ENCODE peak calls at places on chromosomes 12 and 14, in four cellular contexts. E, T, K and R are unnamed samples.

GRCh38 chr14:39023939-39024871 is 78.8 kb downstream of the SEC23A start:
- DNase-seq in E (no peak), T (no peak), K (no peak), R (no peak)

GRCh38 chr12:123681605-123682004 is 10.7 kb downstream of the TCTN2 start:
- DNase-seq in E (no peak), T (no peak), K (no peak), R (no peak)

GRCh38 chr14:24982472-24983155 is 67.3 kb downstream of the STXBP6 start:
- DNase-seq in E (no peak), T (peak), K (peak), R (no peak)

GRCh38 chr14:104856157-104856868 is 8.8 kb upstream of the CEP170B start:
- DNase-seq in E (no peak), T (no peak), K (no peak), R (no peak)

GRCh38 chr12:13097526-13097925 is 5.9 kb downstream of the GSG1 start:
- DNase-seq in E (no peak), T (no peak), K (no peak), R (no peak)

GRCh38 chr12:123889848-123890535 is 82.6 kb downstream of the CCDC92 start:
- DNase-seq in E (no peak), T (no peak), K (no peak), R (no peak)

GRCh38 chr12:19138551-19139344 is 9.2 kb downstream of the PLEKHA5 start:
- DNase-seq in E (peak), T (peak), K (peak), R (no peak)

GRCh38 chr14:24070285-24071143 is 848 bp upstream of the CPNE6 start:
- DNase-seq in E (no peak), T (no peak), K (no peak), R (no peak)

GRCh38 chr12:121278450-121279375 is 17.8 kb downstream of the CAMKK2 start:
- DNase-seq in E (no peak), T (no peak), K (peak), R (no peak)

GRCh38 chr14:48005986-48006385 is 330.6 kb upstream of the MDGA2 start:
- DNase-seq in E (no peak), T (no peak), K (no peak), R (no peak)

GRCh38 chr12:102496571-102496970 is 16.2 kb upstream of the IGF1 start:
- DNase-seq in E (no peak), T (no peak), K (no peak), R (peak)

GRCh38 chr12:15982071-15982470 is 70.9 kb downstream of the DERA start:
- DNase-seq in E (no peak), T (no peak), K (peak), R (peak)

GRCh38 chr14:21440857-21441256 is 15.1 kb downstream of the CHD8 start:
- DNase-seq in E (no peak), T (no peak), K (no peak), R (no peak)

GRCh38 chr14:68309631-68310030 is 483.2 kb downstream of the ZFP36L1 start:
- DNase-seq in E (no peak), T (peak), K (no peak), R (no peak)

GRCh38 chr12:10354502-10354901 is 35.3 kb downstream of the KLRK1 start:
- DNase-seq in E (no peak), T (peak), K (peak), R (no peak)

GRCh38 chr14:104746951-104747481 is 5.9 kb upstream of the SIVA1 start:
- DNase-seq in E (no peak), T (peak), K (no peak), R (no peak)

GRCh38 chr14:97977711-97978261 is 1180.6 kb downstream of the VRK1 start:
- DNase-seq in E (no peak), T (peak), K (peak), R (peak)

GRCh38 chr12:111045941-111046340 is 125.6 kb upstream of the MYL2 start:
- DNase-seq in E (no peak), T (no peak), K (no peak), R (no peak)

GRCh38 chr12:4282103-4282891 is 8.7 kb downstream of the CCND2 start:
- DNase-seq in E (no peak), T (no peak), K (no peak), R (no peak)

GRCh38 chr12:128810182-128811127 is 13.3 kb downstream of the SLC15A4 start:
- DNase-seq in E (peak), T (no peak), K (no peak), R (no peak)

GRCh38 chr12:132379576-132379975 is 50.2 kb upstream of the GALNT9 start:
- DNase-seq in E (no peak), T (no peak), K (no peak), R (no peak)

GRCh38 chr12:98574110-98574509 is 19.4 kb upstream of the SLC25A3 start:
- DNase-seq in E (no peak), T (peak), K (no peak), R (no peak)

GRCh38 chr14:64973026-64973442 is 898 bp upstream of the RAB15 start:
- DNase-seq in E (no peak), T (no peak), K (no peak), R (no peak)

GRCh38 chr12:42605685-42606084 is 16.1 kb upstream of the PRICKLE1 start:
- DNase-seq in E (no peak), T (no peak), K (no peak), R (no peak)

GRCh38 chr14:93348292-93348691 is 1.3 kb downstream of the COX8C start:
- DNase-seq in E (no peak), T (no peak), K (no peak), R (no peak)

GRCh38 chr12:123131879-123132402 is 18.9 kb downstream of the PITPNM2 start:
- DNase-seq in E (no peak), T (peak), K (no peak), R (no peak)

GRCh38 chr12:105986779-105987686 is 151.7 kb downstream of the NUAK1 start:
- DNase-seq in E (no peak), T (peak), K (peak), R (no peak)

GRCh38 chr12:113488322-113488721 is 16.7 kb upstream of the LHX5 start:
- DNase-seq in E (no peak), T (no peak), K (no peak), R (no peak)

GRCh38 chr14:30507209-30507608 is 51.7 kb upstream of the G2E3 start:
- DNase-seq in E (no peak), T (no peak), K (no peak), R (no peak)

GRCh38 chr12:44875954-44876553 is at the start of gene NELL2:
- DNase-seq in E (peak), T (peak), K (peak), R (no peak)

GRCh38 chr14:103728721-103729120 is 13.1 kb downstream of the ZFYVE21 start:
- DNase-seq in E (no peak), T (no peak), K (no peak), R (no peak)

GRCh38 chr14:55446127-55446736 is 5.8 kb upstream of the TBPL2 start:
- DNase-seq in E (peak), T (peak), K (peak), R (peak)

GRCh38 chr12:104213952-104214351 is 1.6 kb upstream of the TXNRD1 start:
- DNase-seq in E (no peak), T (no peak), K (peak), R (no peak)

GRCh38 chr12:104535383-104535782 is 78.6 kb downstream of the CHST11 start:
- DNase-seq in E (no peak), T (no peak), K (peak), R (no peak)

GRCh38 chr14:89672636-89673279 is 255.7 kb upstream of the FOXN3 start:
- DNase-seq in E (no peak), T (no peak), K (no peak), R (peak)

GRCh38 chr12:14410177-14410576 is 44.7 kb downstream of the ATF7IP start:
- DNase-seq in E (no peak), T (peak), K (peak), R (no peak)

DNA sequence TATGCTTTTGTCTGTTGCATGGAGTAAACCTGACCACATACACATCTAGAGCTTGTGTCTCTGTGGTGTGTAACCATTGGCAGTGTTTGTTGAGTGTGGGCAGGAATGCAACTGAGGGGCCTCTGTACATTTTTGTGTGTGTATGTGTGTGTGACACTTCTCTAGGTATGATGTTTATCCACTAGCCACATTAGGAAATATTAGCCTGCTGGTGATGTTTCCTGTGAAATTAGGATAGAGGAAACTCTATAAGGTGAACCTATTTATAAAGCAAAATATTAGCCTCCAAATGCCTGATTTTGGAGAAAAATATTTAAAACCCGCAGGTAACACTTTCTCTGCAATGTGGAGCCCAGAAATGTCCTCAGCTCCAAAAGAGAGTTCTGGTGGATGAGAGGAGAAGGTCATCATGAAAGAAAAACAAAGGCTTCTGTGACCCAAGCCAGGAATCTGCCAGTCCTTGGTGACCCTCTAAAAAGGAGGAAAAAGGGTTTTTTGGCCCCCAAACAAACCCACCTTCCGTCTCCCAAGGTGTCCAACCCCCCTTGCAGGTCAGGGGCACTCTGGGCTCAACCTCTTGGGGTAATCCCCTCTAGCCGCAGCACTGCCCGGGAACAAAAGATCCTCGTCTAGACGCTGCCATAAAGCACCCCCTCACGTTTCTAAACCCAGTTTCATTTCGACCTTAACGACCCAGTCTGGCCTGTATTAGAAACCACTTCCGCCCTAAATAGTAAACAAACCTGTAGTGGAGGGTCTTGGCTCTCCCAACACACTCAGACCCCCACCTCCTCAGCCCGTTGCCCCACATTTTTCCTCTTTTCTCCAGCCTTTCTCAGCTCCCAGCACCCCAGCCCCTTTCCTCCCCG is 3.1 kb upstream of the HOTAIR start:
- DNase-seq in E (no peak), T (no peak), K (no peak), R (no peak)
- TF ChIP-seq EZH2 in E (peak), T (no peak), K (no peak), R (no peak)

GRCh38 chr14:53613404-53614253 is 343.0 kb downstream of the BMP4 start:
- DNase-seq in E (peak), T (peak), K (peak), R (no peak)
- H3K9ac ChIP-seq in E (no peak), T (no peak), K (no peak), R (no peak)

DNA sequence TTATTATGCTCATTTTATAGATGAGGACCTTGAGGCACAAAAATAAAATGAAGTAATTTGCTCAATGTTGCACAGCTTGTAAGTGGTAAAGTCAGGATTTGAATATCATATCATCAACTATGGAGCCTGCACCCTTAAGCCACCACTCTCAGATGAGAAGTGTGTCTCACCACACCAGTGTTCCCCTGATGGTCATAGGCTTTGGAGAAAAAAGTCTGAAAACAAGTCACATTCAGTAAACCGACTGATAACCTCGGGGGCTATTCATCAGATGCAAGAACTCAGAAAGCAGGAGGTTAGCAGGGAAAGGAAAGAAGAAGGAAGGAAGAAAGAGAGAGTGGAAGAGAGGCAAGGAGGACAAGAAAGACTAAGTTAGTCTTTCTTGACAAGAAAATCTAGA is 2.8 kb downstream of the TSHR start:
- DNase-seq in E (no peak), T (no peak), K (no peak), R (no peak)
- H3K4me3 ChIP-seq in E (no peak), T (no peak), K (no peak), R (no peak)

DNA sequence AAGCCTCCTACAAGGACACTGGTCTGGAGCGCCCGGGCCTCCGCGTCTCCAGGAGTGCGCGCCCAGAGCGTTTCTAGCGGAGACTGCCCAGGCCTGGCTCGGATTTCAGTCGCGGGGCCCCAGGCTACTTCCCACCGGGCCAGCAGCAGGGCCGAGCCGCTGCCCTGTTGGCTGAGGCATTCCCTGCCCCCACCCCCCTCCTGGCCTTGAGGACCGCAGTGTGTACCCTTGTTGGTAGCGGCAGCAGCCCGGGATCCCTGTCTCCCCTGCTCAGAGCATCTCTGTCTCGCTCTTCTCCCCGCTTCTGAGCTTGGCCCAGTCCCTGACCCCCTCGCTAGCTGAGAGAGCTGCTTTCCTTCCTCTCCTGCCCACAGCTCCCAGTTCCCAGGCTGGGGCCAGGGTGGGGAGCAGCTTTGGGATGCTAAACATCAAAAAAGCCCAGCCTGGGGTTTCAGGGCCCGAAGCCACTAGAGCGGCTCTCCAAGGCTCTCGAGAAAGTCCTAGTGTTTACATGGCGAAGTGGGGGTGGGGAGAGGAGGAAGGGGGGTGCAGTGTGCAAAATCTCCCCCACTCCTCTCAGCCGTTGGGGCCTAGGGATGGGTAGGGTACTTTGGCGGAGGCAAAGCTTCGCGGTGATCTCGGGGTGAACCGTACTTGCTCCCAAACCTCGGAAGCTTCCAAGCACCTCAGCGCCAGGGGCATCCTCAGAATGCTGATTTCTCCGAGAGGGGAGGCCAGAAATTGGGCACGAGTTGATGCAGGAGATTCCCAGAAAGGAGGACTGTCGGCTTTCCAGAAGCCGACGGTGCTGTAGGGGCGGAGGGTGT is 6.4 kb downstream of the NKX2-1 start:
- DNase-seq in E (peak), T (no peak), K (no peak), R (no peak)
- TF ChIP-seq EZH2 in E (no peak), T (no peak), K (no peak), R (no peak)

DNA sequence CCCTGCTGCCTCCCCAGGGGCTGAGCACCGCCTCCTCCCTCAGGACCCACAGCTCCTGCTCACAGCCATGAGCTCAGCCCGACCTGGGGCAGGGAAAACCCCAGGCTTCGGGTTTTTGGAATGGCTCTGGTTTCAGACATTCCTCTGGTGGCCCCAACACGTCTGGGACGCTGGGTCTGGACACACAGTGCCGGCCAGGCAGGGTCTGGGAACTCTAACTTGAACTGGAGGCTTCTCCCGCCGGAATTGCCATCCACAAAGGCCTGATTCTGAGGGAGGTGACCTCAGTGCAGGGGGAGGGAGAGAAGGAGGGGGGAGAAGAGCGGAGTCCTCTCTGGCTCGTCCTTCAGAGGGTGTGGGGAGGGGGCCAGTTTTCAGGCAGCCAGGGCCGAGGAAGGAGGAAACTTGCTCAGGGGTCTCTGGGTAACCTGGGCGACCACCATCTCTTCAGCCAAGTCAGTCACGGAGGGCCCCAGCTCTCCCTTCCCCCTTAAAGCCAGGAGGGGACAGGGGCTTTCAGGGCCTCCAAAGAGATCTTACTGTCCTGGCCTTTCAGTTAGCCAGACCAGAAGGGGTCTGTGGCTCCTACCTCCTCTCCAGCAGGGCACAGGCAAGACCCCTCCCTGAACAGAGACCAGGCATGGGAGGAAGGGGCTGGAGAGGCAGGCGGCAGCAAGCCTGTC is 19.4 kb downstream of the NCKAP5L start:
- DNase-seq in E (peak), T (no peak), K (peak), R (no peak)
- H3K9ac ChIP-seq in E (no peak), T (no peak), K (peak), R (no peak)

GRCh38 chr12:31589582-31589895 is 1.4 kb downstream of the DENND5B start:
- DNase-seq in E (peak), T (no peak), K (no peak), R (no peak)

GRCh38 chr12:31591308-31591901 is 469 bp upstream of the DENND5B start:
- DNase-seq in E (peak), T (no peak), K (no peak), R (no peak)

GRCh38 chr12:31588976-31589375 is 2.0 kb downstream of the DENND5B start:
- DNase-seq in E (no peak), T (no peak), K (no peak), R (no peak)

GRCh38 chr12:31590730-31591307 is at the start of gene DENND5B:
- DNase-seq in E (peak), T (peak), K (peak), R (no peak)

GRCh38 chr12:31589896-31590729 is 823 bp downstream of the DENND5B start:
- DNase-seq in E (peak), T (peak), K (peak), R (no peak)
- H3K4me3 ChIP-seq in E (peak), T (peak), K (peak), R (peak)

GRCh38 chr12:28446031-28446430 is 255.8 kb downstream of the CCDC91 start:
- DNase-seq in E (no peak), T (no peak), K (peak), R (no peak)

GRCh38 chr12:28443337-28443736 is 253.1 kb downstream of the CCDC91 start:
- DNase-seq in E (no peak), T (no peak), K (no peak), R (no peak)

GRCh38 chr12:28440209-28440608 is 250.0 kb downstream of the CCDC91 start:
- DNase-seq in E (no peak), T (no peak), K (no peak), R (no peak)

GRCh38 chr12:28442101-28442500 is 251.8 kb downstream of the CCDC91 start:
- DNase-seq in E (no peak), T (no peak), K (no peak), R (no peak)
- TF ChIP-seq EZH2 in E (no peak), T (no peak), K (no peak), R (no peak)

DNA sequence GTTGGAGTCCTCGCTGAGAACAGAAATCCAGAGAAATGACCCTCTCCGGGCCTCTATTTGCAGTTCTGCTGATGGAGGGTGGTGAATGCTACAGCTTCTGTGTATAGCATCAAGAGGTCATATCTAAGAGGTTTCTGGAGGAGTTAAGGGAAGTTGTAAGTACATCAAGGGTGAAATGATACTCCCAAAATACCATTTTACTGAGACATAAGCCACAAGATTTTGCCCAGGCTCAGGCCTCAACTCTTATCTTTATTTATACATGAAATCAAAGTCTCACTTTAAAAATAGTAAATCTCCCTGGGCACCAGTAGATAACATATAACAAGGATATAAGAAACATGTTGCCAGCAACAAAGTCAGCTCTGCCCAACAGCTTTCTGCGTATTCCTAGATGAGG is 40.4 kb downstream of the NIN start:
- DNase-seq in E (no peak), T (no peak), K (peak), R (no peak)
- H3K9ac ChIP-seq in E (no peak), T (no peak), K (no peak), R (no peak)